ENCODE peak calls at places on chromosomes 3 and 15, in five cellular contexts. One of them, this sample, is unnamed.

GRCh38 chr15:52078876-52079700 is 33.5 kb downstream of the BCL2L10 start:
- DNase-seq in HepG2: peak; percentile 59
- DNase-seq in upper lobe of left lung: peak; percentile 80
- DNase-seq in HCT116: peak; percentile 54
- DNase-seq in endothelial cell of umbilical vein: peak; percentile 63
- DNase-seq in this sample: peak; percentile 88

GRCh38 chr3:161266731-161267150 is 45.6 kb downstream of the NMD3 start:
- DNase-seq in endothelial cell of umbilical vein: peak; percentile 87
- DNase-seq in HCT116: no peak
- DNase-seq in upper lobe of left lung: no peak
- DNase-seq in HepG2: peak; percentile 43
- DNase-seq in this sample: no peak

GRCh38 chr3:125112981-125113380 is 57.2 kb upstream of the HEG1 start:
- DNase-seq in endothelial cell of umbilical vein: no peak
- DNase-seq in upper lobe of left lung: no peak
- DNase-seq in HepG2: no peak
- DNase-seq in HCT116: no peak
- DNase-seq in this sample: no peak

GRCh38 chr15:40445411-40446055 is 4.8 kb downstream of the BAHD1 start:
- DNase-seq in upper lobe of left lung: no peak
- DNase-seq in HepG2: no peak
- DNase-seq in HCT116: no peak
- DNase-seq in endothelial cell of umbilical vein: no peak
- DNase-seq in this sample: no peak

GRCh38 chr3:106619-107018 is 89.9 kb upstream of the CHL1 start:
- DNase-seq in endothelial cell of umbilical vein: no peak
- DNase-seq in upper lobe of left lung: no peak
- DNase-seq in HepG2: no peak
- DNase-seq in HCT116: no peak
- DNase-seq in this sample: no peak

GRCh38 chr3:38579551-38580449 is 69.7 kb downstream of the SCN5A start:
- DNase-seq in endothelial cell of umbilical vein: no peak
- DNase-seq in upper lobe of left lung: peak; percentile 6
- DNase-seq in HepG2: no peak
- DNase-seq in HCT116: no peak
- DNase-seq in this sample: no peak

GRCh38 chr3:108171095-108171494 is 51.1 kb downstream of the IFT57 start:
- DNase-seq in HepG2: peak; percentile 19
- DNase-seq in endothelial cell of umbilical vein: no peak
- DNase-seq in HCT116: no peak
- DNase-seq in upper lobe of left lung: no peak
- DNase-seq in this sample: no peak

GRCh38 chr3:58556001-58556400 is 19.0 kb upstream of the ACOX2 start:
- DNase-seq in endothelial cell of umbilical vein: no peak
- DNase-seq in HCT116: no peak
- DNase-seq in HepG2: no peak
- DNase-seq in upper lobe of left lung: peak; percentile 3
- DNase-seq in this sample: no peak

GRCh38 chr3:116339441-116340028 is 105.8 kb downstream of the LSAMP start:
- DNase-seq in upper lobe of left lung: no peak
- DNase-seq in HepG2: no peak
- DNase-seq in HCT116: no peak
- DNase-seq in endothelial cell of umbilical vein: no peak
- DNase-seq in this sample: peak; percentile 86

GRCh38 chr3:115512565-115513410 is 110.5 kb upstream of the GAP43 start:
- DNase-seq in endothelial cell of umbilical vein: peak; percentile 61
- DNase-seq in upper lobe of left lung: peak; percentile 29
- DNase-seq in HCT116: no peak
- DNase-seq in HepG2: no peak
- DNase-seq in this sample: no peak

GRCh38 chr3:98592345-98592935 is 971 bp downstream of the CPOX start:
- DNase-seq in HepG2: no peak
- DNase-seq in HCT116: no peak
- DNase-seq in endothelial cell of umbilical vein: no peak
- DNase-seq in upper lobe of left lung: no peak
- DNase-seq in this sample: no peak

GRCh38 chr15:29382862-29383261 is 113.2 kb upstream of the NSMCE3 start:
- DNase-seq in endothelial cell of umbilical vein: no peak
- DNase-seq in HepG2: no peak
- DNase-seq in HCT116: no peak
- DNase-seq in upper lobe of left lung: no peak
- DNase-seq in this sample: no peak

GRCh38 chr15:57159767-57160166 is 216.5 kb upstream of the CGNL1 start:
- DNase-seq in HepG2: no peak
- DNase-seq in upper lobe of left lung: no peak
- DNase-seq in HCT116: no peak
- DNase-seq in endothelial cell of umbilical vein: no peak
- DNase-seq in this sample: no peak

GRCh38 chr3:112653209-112653871 is 12.4 kb upstream of the CCDC80 start:
- DNase-seq in upper lobe of left lung: no peak
- DNase-seq in HCT116: no peak
- DNase-seq in endothelial cell of umbilical vein: no peak
- DNase-seq in HepG2: no peak
- DNase-seq in this sample: peak; percentile 68

GRCh38 chr3:186241910-186242821 is 119.9 kb downstream of the DGKG start:
- DNase-seq in upper lobe of left lung: peak; percentile 81
- DNase-seq in endothelial cell of umbilical vein: peak; percentile 33
- DNase-seq in HCT116: peak; percentile 80
- DNase-seq in HepG2: peak; percentile 92
- DNase-seq in this sample: peak; percentile 79

GRCh38 chr3:99681512-99681911 is 43.1 kb downstream of the COL8A1 start:
- DNase-seq in HCT116: no peak
- DNase-seq in endothelial cell of umbilical vein: no peak
- DNase-seq in upper lobe of left lung: no peak
- DNase-seq in HepG2: no peak
- DNase-seq in this sample: no peak

GRCh38 chr15:91942676-91943417 is 89.3 kb downstream of the SLCO3A1 start:
- DNase-seq in upper lobe of left lung: peak; percentile 93
- DNase-seq in HepG2: peak; percentile 27
- DNase-seq in endothelial cell of umbilical vein: no peak
- DNase-seq in HCT116: peak; percentile 28
- DNase-seq in this sample: peak; percentile 94

GRCh38 chr15:74594455-74594854 is 21.2 kb upstream of the CLK3 start:
- DNase-seq in HCT116: no peak
- DNase-seq in endothelial cell of umbilical vein: no peak
- DNase-seq in HepG2: no peak
- DNase-seq in upper lobe of left lung: no peak
- DNase-seq in this sample: no peak

GRCh38 chr15:74593122-74593521 is 22.5 kb upstream of the CLK3 start:
- DNase-seq in HCT116: no peak
- DNase-seq in endothelial cell of umbilical vein: no peak
- DNase-seq in HepG2: peak; percentile 32
- DNase-seq in upper lobe of left lung: peak; percentile 83
- DNase-seq in this sample: no peak

GRCh38 chr15:74589826-74590225 is 25.8 kb upstream of the CLK3 start:
- DNase-seq in HepG2: no peak
- DNase-seq in upper lobe of left lung: no peak
- DNase-seq in HCT116: no peak
- DNase-seq in endothelial cell of umbilical vein: peak; percentile 36
- DNase-seq in this sample: no peak

GRCh38 chr15:74595271-74595670 is 20.4 kb upstream of the CLK3 start:
- DNase-seq in HCT116: no peak
- DNase-seq in upper lobe of left lung: no peak
- DNase-seq in HepG2: no peak
- DNase-seq in endothelial cell of umbilical vein: no peak
- DNase-seq in this sample: no peak

DNA sequence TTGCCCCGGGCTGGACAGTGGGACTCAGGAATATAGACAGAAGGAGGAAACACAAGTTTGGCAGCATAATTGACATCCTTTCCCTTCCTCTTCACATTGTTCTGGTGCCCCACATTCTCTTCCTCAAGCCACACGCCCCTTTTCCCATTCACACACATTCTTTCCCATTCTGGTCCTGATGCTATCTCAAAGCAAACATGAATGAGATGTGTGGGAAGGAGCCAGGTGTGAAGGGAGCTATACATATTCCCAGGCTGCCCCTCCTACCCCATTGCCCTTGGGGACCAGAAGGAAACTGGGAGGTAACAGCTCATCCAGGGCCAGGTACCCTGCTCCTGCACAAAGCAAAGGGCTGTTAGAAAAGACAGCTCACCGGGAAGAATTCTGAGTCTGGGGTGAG is 23.4 kb upstream of the CLK3 start:
- DNase-seq in upper lobe of left lung: no peak
- DNase-seq in endothelial cell of umbilical vein: no peak
- DNase-seq in HepG2: no peak
- DNase-seq in HCT116: no peak
- DNase-seq in this sample: no peak
- H3K36me3 ChIP-seq in upper lobe of left lung: peaks cover 5% of the 10 kb centered on the region
- H3K36me3 ChIP-seq in endothelial cell of umbilical vein: peaks cover 12% of the 10 kb centered on the region
- H3K36me3 ChIP-seq in HepG2: peaks cover 11% of the 10 kb centered on the region
- H3K36me3 ChIP-seq in HCT116: no peaks in the 10 kb centered on the region
- H3K36me3 ChIP-seq in this sample: peaks cover 59% of the 10 kb centered on the region

GRCh38 chr3:46910166-46910760 is 32.7 kb downstream of the PTH1R start:
- DNase-seq in upper lobe of left lung: no peak
- DNase-seq in endothelial cell of umbilical vein: no peak
- DNase-seq in HCT116: no peak
- DNase-seq in HepG2: no peak
- DNase-seq in this sample: peak; percentile 61
- TF ChIP-seq POLR2A in upper lobe of left lung: no peak
- TF ChIP-seq POLR2A in endothelial cell of umbilical vein: no peak
- TF ChIP-seq POLR2A in HCT116: no peak
- TF ChIP-seq POLR2A in HepG2: no peak
- TF ChIP-seq POLR2A in this sample: no peak

DNA sequence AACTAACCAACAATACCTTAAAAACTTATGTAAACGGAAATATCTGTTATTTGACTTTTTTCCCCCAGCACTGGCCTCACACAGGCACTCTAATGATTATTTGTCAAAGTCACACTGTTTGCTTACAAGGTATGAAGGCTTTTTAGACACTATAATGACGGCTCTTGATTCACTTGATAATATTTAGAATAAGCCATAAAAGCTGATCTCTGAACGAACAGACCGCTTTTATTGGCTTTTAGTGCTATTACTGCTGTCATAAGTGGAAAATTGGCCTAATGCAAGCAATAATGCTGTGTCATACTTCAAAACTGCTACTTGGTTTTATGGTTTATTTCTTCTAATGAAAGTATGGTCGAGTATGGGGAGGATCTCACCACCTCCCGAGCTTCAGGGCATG is 35.1 kb downstream of the MDFIC2 start:
- DNase-seq in upper lobe of left lung: no peak
- DNase-seq in endothelial cell of umbilical vein: no peak
- DNase-seq in HepG2: no peak
- DNase-seq in HCT116: no peak
- DNase-seq in this sample: no peak
- TF ChIP-seq POLR2AphosphoS5 in upper lobe of left lung: no peak
- TF ChIP-seq POLR2AphosphoS5 in endothelial cell of umbilical vein: no peak
- TF ChIP-seq POLR2AphosphoS5 in HepG2: no peak
- TF ChIP-seq POLR2AphosphoS5 in HCT116: no peak
- TF ChIP-seq POLR2AphosphoS5 in this sample: no peak

GRCh38 chr15:42721016-42721415 is 15.9 kb downstream of the CDAN1 start:
- DNase-seq in HepG2: no peak
- DNase-seq in HCT116: no peak
- DNase-seq in upper lobe of left lung: no peak
- DNase-seq in endothelial cell of umbilical vein: no peak
- DNase-seq in this sample: no peak
- H3K36me3 ChIP-seq in HepG2: peaks cover 24% of the 10 kb centered on the region
- H3K36me3 ChIP-seq in HCT116: peaks cover 18% of the 10 kb centered on the region
- H3K36me3 ChIP-seq in upper lobe of left lung: peaks cover 9% of the 10 kb centered on the region
- H3K36me3 ChIP-seq in endothelial cell of umbilical vein: peaks cover 33% of the 10 kb centered on the region
- H3K36me3 ChIP-seq in this sample: peaks cover 74% of the 10 kb centered on the region

GRCh38 chr3:13419356-13420050 is 619 bp downstream of the NUP210 start:
- DNase-seq in HCT116: no peak
- DNase-seq in HepG2: no peak
- DNase-seq in upper lobe of left lung: peak; percentile 53
- DNase-seq in endothelial cell of umbilical vein: no peak
- DNase-seq in this sample: no peak

GRCh38 chr3:13420817-13421755 is 964 bp upstream of the NUP210 start:
- DNase-seq in HepG2: no peak
- DNase-seq in HCT116: no peak
- DNase-seq in upper lobe of left lung: peak; percentile 77
- DNase-seq in endothelial cell of umbilical vein: no peak
- DNase-seq in this sample: no peak

GRCh38 chr3:13424111-13424844 is 4.2 kb upstream of the NUP210 start:
- DNase-seq in HepG2: no peak
- DNase-seq in endothelial cell of umbilical vein: no peak
- DNase-seq in upper lobe of left lung: no peak
- DNase-seq in HCT116: no peak
- DNase-seq in this sample: no peak

GRCh38 chr3:13416002-13416793 is 3.9 kb downstream of the NUP210 start:
- DNase-seq in endothelial cell of umbilical vein: no peak
- DNase-seq in upper lobe of left lung: no peak
- DNase-seq in HCT116: no peak
- DNase-seq in HepG2: no peak
- DNase-seq in this sample: no peak

DNA sequence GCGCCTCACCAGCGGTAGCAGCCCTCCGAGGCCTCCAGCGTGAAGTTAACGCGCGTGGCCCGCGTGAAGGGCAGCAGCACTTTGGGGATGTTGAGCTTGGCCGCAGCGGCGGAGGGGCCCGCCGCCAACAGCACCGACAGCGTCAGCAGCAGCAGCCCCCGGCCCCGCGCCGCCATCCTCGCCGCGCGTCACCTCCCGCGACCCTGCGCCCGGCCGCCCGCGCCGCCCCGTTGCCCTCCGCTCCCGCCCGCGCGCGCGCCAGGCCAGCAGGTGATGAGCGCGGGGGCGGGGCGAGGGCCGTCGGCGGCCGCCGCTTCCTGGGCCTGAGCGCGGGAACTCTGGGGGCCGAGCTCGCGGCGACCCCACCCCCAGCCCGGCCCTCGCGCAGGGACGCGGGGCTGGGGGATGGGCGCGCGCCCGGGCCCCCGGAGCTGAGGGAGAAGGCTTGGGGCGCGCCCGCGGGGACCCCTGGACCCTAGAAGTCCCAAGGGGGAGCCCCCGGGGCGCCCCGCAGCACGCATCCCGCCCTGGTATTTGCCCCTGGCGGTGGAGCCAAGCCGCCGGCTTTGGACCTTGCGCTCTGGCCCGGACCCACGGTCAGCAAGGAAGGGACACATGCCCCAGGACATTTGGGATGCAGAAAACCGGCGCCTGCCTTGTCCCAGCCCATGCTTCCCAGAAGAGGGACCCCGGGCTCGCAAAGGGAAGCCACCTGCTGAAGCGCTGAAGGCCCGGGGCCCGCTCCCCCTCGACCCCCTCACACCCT is at the start of gene NUP210:
- DNase-seq in HCT116: no peak
- DNase-seq in endothelial cell of umbilical vein: no peak
- DNase-seq in upper lobe of left lung: peak; percentile 56
- DNase-seq in HepG2: peak; percentile 50
- DNase-seq in this sample: no peak
- TF ChIP-seq POLR2A in HCT116: peak; percentile 50
- TF ChIP-seq POLR2A in endothelial cell of umbilical vein: no peak
- TF ChIP-seq POLR2A in upper lobe of left lung: no peak
- TF ChIP-seq POLR2A in HepG2: peak; percentile 47
- TF ChIP-seq POLR2A in this sample: no peak

DNA sequence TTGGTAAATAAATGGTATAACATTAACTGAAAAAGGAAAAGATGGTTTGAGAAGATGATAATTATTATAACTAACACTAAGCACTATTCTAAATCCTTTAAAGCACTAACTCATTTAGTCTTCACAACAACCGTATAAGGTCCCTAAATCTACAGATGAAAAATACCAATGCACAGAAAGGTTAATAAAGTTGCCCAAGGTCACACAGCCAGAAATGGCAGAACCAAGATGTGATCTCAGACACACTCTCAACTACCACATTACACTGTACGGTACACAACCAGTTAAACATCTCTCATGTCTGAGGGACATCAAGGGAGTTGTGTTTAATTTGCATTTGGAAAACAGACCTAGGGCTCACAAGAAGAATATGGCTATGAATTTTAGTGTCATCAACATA is 23.1 kb downstream of the RAB27A start:
- DNase-seq in endothelial cell of umbilical vein: no peak
- DNase-seq in HepG2: no peak
- DNase-seq in HCT116: no peak
- DNase-seq in upper lobe of left lung: no peak
- DNase-seq in this sample: no peak
- TF ChIP-seq POLR2AphosphoS5 in endothelial cell of umbilical vein: no peak
- TF ChIP-seq POLR2AphosphoS5 in HepG2: no peak
- TF ChIP-seq POLR2AphosphoS5 in HCT116: no peak
- TF ChIP-seq POLR2AphosphoS5 in upper lobe of left lung: no peak
- TF ChIP-seq POLR2AphosphoS5 in this sample: no peak

This sample was measured in sigmoid colon.